ENCODE peak calls at places on chromosomes 11 and 22, in four cellular contexts. Q is naive thymus-derived CD4-positive, alpha-beta T cell; T is neuronal stem cell; N is iPS DF 6.9. A is an unnamed sample.

GRCh38 chr11:82080160-82080559 is 653.5 kb downstream of the FAM181B start:
- DNase-seq in Q (no peak), T (no peak), N (no peak), A (no peak)

GRCh38 chr11:64743591-64744543 is at the start of gene RASGRP2:
- DNase-seq in T (no peak), N (no peak), Q (peak; percentile 87), A (peak; percentile 90)

GRCh38 chr22:31103111-31103510 is 4.3 kb downstream of the SELENOM start:
- DNase-seq in N (no peak), Q (no peak), T (no peak), A (no peak)

GRCh38 chr22:26610072-26610958 is 7.5 kb downstream of the CRYBB1 start:
- DNase-seq in T (no peak), Q (no peak), N (no peak), A (no peak)

GRCh38 chr11:7020183-7020917 is at the start of the genes NLRP14 and ZNF214:
- DNase-seq in Q (no peak), N (peak; percentile 70), T (peak; percentile 95), A (peak; percentile 94)

GRCh38 chr11:43868852-43869567 is 11.6 kb upstream of the ALKBH3 start:
- DNase-seq in N (no peak), Q (no peak), T (no peak), A (no peak)

GRCh38 chr22:38415561-38416321 is 39.3 kb downstream of the KCNJ4 start:
- DNase-seq in T (no peak), N (no peak), Q (no peak), A (peak; percentile 40)

GRCh38 chr11:133821776-133822175 is 23.5 kb downstream of the SPATA19 start:
- DNase-seq in Q (no peak), N (peak; percentile 78), T (peak; percentile 72), A (no peak)

GRCh38 chr11:101127699-101128570 is 1.7 kb downstream of the PGR start:
- DNase-seq in N (no peak), T (peak; percentile 36), Q (no peak), A (peak; percentile 45)

GRCh38 chr22:49004484-49005399 is 822.9 kb downstream of the BRD1 start:
- DNase-seq in T (no peak), N (no peak), Q (no peak), A (no peak)

GRCh38 chr11:106482920-106483761 is 405.7 kb downstream of the AASDHPPT start:
- DNase-seq in N (no peak), Q (no peak), T (no peak), A (no peak)

GRCh38 chr22:48511211-48511610 is 1316.5 kb downstream of the BRD1 start:
- DNase-seq in T (no peak), N (no peak), Q (no peak), A (no peak)

GRCh38 chr22:50001388-50002231 is 11.0 kb downstream of the IL17REL start:
- DNase-seq in T (no peak), N (no peak), Q (no peak), A (peak; percentile 37)

GRCh38 chr22:32880906-32881596 is 79.5 kb downstream of the TIMP3 start:
- DNase-seq in T (no peak), Q (no peak), N (no peak), A (peak; percentile 64)

GRCh38 chr22:45552017-45552411 is 49.3 kb downstream of the FBLN1 start:
- DNase-seq in Q (no peak), N (no peak), T (no peak), A (no peak)

GRCh38 chr22:45551310-45552016 is 48.8 kb downstream of the FBLN1 start:
- DNase-seq in Q (no peak), T (no peak), N (no peak), A (no peak)

GRCh38 chr22:45553333-45554039 is 50.8 kb downstream of the FBLN1 start:
- DNase-seq in T (peak; percentile 83), Q (peak; percentile 39), N (peak; percentile 71), A (peak; percentile 73)

GRCh38 chr22:45554040-45554406 is 51.3 kb downstream of the FBLN1 start:
- DNase-seq in Q (no peak), T (no peak), N (no peak), A (no peak)

GRCh38 chr22:45552580-45553332 is 50.1 kb downstream of the FBLN1 start:
- DNase-seq in Q (no peak), T (no peak), N (no peak), A (peak; percentile 82)
- H3K4me1 ChIP-seq in Q (no peaks in the 10 kb centered on the region), T (peaks cover 29% of the 10 kb centered on the region), N (no peaks in the 10 kb centered on the region), A (peaks cover 60% of the 10 kb centered on the region)

DNA sequence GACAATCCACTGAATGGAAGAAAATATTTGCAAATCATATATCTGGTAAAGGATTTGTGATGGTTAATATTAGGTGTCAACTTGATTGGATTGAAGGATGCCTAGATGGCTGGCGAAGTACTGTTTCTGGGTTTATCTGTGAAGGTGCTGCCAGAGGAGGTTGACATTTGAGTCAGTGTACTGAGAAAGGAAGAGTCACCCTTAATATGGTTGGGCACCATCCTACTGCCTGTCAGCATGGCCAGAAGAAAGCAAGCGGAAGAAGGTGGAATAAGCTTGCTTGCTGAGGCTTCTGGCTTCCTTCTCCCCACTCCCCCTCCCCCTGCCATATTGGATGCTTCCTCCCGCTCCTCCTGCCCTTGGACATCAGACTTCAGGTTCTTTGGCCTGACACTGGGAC is 101.9 kb downstream of the GAB2 start:
- DNase-seq in Q (no peak), N (no peak), T (no peak), A (no peak)
- H3K4me1 ChIP-seq in Q (no peaks in the 10 kb centered on the region), N (no peaks in the 10 kb centered on the region), T (peaks cover 16% of the 10 kb centered on the region), A (peaks cover 62% of the 10 kb centered on the region)

DNA sequence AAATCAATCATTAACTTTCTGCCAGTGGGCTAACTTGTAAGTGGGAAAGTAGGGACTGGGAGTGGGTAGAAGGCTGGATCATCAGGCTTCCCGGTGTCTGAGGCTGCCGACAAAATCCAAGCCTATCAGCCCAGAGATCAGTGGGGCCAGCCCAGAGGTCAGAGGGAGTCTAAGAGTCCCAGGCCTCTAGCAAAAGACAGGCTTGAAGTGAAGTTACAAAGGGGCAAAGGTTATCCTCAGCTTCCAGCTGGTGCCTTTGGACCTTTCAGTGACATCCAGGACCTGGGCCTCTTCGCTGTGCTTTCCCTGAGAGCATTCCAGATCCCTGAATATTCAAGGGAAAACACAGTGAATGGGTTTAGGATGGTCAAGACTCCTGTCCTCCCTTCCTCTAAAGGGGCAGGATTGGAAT is 36.8 kb downstream of the POU2AF3 start:
- DNase-seq in Q (no peak), N (no peak), T (no peak), A (no peak)
- H3K4me1 ChIP-seq in Q (no peaks in the 10 kb centered on the region), N (peaks cover 5% of the 10 kb centered on the region), T (no peaks in the 10 kb centered on the region), A (peaks cover 16% of the 10 kb centered on the region)

DNA sequence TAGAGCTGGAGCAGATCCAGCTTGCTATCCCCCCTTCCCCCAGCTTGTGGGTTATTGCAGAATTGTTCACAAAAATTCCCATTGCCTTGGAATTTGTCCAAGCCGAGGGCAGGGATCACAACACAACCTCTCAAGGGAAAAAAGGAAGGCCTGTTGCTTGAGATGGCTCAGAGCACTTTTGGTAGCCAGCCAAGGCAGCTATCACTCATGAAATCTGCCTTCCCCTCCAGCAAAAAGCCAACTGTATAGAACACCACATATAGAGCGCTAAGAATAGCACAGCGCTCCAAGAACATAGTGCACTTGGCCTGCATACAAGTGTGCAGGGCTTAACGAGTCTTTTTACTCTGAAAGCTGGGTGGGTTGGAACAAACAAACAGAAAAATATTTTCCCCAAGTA is 46.2 kb downstream of the FAM83F start:
- DNase-seq in Q (no peak), N (no peak), T (no peak), A (no peak)
- H3K4me1 ChIP-seq in Q (peaks cover 5% of the 10 kb centered on the region), N (no peaks in the 10 kb centered on the region), T (peaks cover 2% of the 10 kb centered on the region), A (peaks cover 46% of the 10 kb centered on the region)

A was measured in lower lobe of right lung.